ENCODE peak calls at places on chromosomes 16 and 17, in four cellular contexts. One of them, this sample, is unnamed.

GRCh38 chr16:29877266-29877961 is 14.4 kb upstream of the CDIPT start:
- DNase-seq in CD4-positive, alpha-beta memory T cell: peak; percentile 65
- DNase-seq in NB4: peak; percentile 70
- DNase-seq in GM23248: peak; percentile 52
- DNase-seq in this sample: peak; percentile 71

GRCh38 chr17:42203354-42203753 is 9.1 kb upstream of the GHDC start:
- DNase-seq in CD4-positive, alpha-beta memory T cell: no peak
- DNase-seq in NB4: no peak
- DNase-seq in GM23248: no peak
- DNase-seq in this sample: no peak

GRCh38 chr16:23754594-23755483 is at the start of gene CHP2:
- DNase-seq in GM23248: no peak
- DNase-seq in CD4-positive, alpha-beta memory T cell: no peak
- DNase-seq in NB4: no peak
- DNase-seq in this sample: peak; percentile 73

GRCh38 chr17:19714542-19715411 is 1.6 kb downstream of the SLC47A2 start:
- DNase-seq in GM23248: no peak
- DNase-seq in CD4-positive, alpha-beta memory T cell: no peak
- DNase-seq in NB4: no peak
- DNase-seq in this sample: peak; percentile 67

GRCh38 chr17:15919466-15919865 is 25.5 kb upstream of the ADORA2B start:
- DNase-seq in NB4: no peak
- DNase-seq in CD4-positive, alpha-beta memory T cell: no peak
- DNase-seq in GM23248: no peak
- DNase-seq in this sample: no peak

GRCh38 chr17:13727441-13728171 is 125.9 kb upstream of the HS3ST3A1 start:
- DNase-seq in NB4: peak; percentile 67
- DNase-seq in GM23248: peak; percentile 93
- DNase-seq in CD4-positive, alpha-beta memory T cell: no peak
- DNase-seq in this sample: no peak

GRCh38 chr16:30700491-30700890 is 1.5 kb downstream of the SRCAP start:
- DNase-seq in GM23248: peak; percentile 34
- DNase-seq in NB4: no peak
- DNase-seq in CD4-positive, alpha-beta memory T cell: no peak
- DNase-seq in this sample: no peak

GRCh38 chr17:64020068-64020766 is at the start of gene ICAM2:
- DNase-seq in GM23248: no peak
- DNase-seq in CD4-positive, alpha-beta memory T cell: peak; percentile 99
- DNase-seq in NB4: peak; percentile 72
- DNase-seq in this sample: peak; percentile 76

GRCh38 chr17:82320956-82321927 is 3.8 kb upstream of the CD7 start:
- DNase-seq in NB4: peak; percentile 41
- DNase-seq in CD4-positive, alpha-beta memory T cell: peak; percentile 96
- DNase-seq in GM23248: peak; percentile 36
- DNase-seq in this sample: no peak

GRCh38 chr17:17381438-17382059 is 78.4 kb downstream of the NT5M start:
- DNase-seq in NB4: no peak
- DNase-seq in GM23248: no peak
- DNase-seq in CD4-positive, alpha-beta memory T cell: no peak
- DNase-seq in this sample: no peak

GRCh38 chr17:65743313-65743665 is 181.8 kb upstream of the AXIN2 start:
- DNase-seq in CD4-positive, alpha-beta memory T cell: no peak
- DNase-seq in NB4: no peak
- DNase-seq in GM23248: peak; percentile 40
- DNase-seq in this sample: no peak

GRCh38 chr17:72422505-72423285 is 301.9 kb downstream of the SOX9 start:
- DNase-seq in NB4: peak; percentile 88
- DNase-seq in CD4-positive, alpha-beta memory T cell: peak; percentile 47
- DNase-seq in GM23248: peak; percentile 93
- DNase-seq in this sample: peak; percentile 53

GRCh38 chr16:79128706-79129105 is 471.8 kb downstream of the MAF start:
- DNase-seq in CD4-positive, alpha-beta memory T cell: no peak
- DNase-seq in GM23248: no peak
- DNase-seq in NB4: no peak
- DNase-seq in this sample: no peak

GRCh38 chr17:30427611-30428010 is 48.9 kb downstream of the CPD start:
- DNase-seq in GM23248: no peak
- DNase-seq in CD4-positive, alpha-beta memory T cell: no peak
- DNase-seq in NB4: no peak
- DNase-seq in this sample: no peak
- H3K4me3 ChIP-seq in GM23248: no peak overlapping the region
- H3K4me3 ChIP-seq in CD4-positive, alpha-beta memory T cell: no peak overlapping the region
- H3K4me3 ChIP-seq in NB4: no peak overlapping the region
- H3K4me3 ChIP-seq in this sample: no peak overlapping the region

DNA sequence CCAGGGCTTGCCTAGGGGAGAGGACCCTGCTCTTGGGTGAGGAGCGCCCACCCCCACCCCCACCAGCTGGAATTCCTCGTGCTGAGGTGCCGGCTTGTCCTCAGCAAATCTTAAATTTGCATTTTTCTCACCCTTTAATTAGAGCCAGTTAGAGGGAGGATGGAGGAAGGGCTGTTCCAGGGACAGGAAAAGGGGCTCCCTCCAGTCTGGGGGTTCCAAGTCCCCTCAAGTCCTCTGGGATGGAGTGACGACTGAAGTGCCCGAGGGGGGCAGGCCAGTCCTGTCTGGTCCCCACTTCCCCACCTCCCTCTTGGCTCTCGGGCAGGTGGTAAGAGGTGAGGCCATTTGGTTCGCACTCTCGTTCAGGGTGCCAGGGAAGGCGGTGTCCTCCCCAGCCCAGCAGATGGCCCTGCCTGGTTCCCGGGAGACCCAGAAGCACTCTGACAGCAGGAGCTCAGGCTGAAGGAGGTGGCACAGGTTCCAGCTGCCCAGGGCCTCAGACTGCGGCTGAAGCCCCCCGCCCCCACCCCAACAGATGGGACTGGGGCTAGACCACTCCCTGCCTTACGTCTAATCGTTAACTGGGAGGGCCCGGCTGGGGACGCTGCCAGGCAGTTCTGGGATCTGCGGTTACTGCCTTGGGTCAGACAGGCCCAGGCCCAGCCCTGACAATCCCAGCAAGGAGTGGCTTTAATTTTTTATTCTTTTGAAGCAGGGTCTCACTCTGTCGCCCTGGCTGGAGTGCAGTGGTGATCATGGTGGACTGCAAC is 2.2 kb downstream of the RAB26 start:
- DNase-seq in GM23248: no peak
- DNase-seq in NB4: peak; percentile 73
- DNase-seq in CD4-positive, alpha-beta memory T cell: peak; percentile 30
- DNase-seq in this sample: peak; percentile 65
- H3K4me3 ChIP-seq in GM23248: no peak overlapping the region
- H3K4me3 ChIP-seq in NB4: peak overlapping the region; percentile 9
- H3K4me3 ChIP-seq in CD4-positive, alpha-beta memory T cell: no peak overlapping the region
- H3K4me3 ChIP-seq in this sample: no peak overlapping the region

GRCh38 chr17:73952136-73952497 is 251.4 kb upstream of the RPL38 start:
- DNase-seq in CD4-positive, alpha-beta memory T cell: no peak
- DNase-seq in NB4: peak; percentile 91
- DNase-seq in GM23248: no peak
- DNase-seq in this sample: no peak
- H3K4me3 ChIP-seq in CD4-positive, alpha-beta memory T cell: no peak overlapping the region
- H3K4me3 ChIP-seq in NB4: peak overlapping the region; percentile 28
- H3K4me3 ChIP-seq in GM23248: no peak overlapping the region
- H3K4me3 ChIP-seq in this sample: no peak overlapping the region

GRCh38 chr17:79341816-79342215 is 267.2 kb downstream of the ENGASE start:
- DNase-seq in GM23248: no peak
- DNase-seq in CD4-positive, alpha-beta memory T cell: no peak
- DNase-seq in NB4: no peak
- DNase-seq in this sample: no peak
- H3K4me3 ChIP-seq in GM23248: no peak overlapping the region
- H3K4me3 ChIP-seq in CD4-positive, alpha-beta memory T cell: no peak overlapping the region
- H3K4me3 ChIP-seq in NB4: no peak overlapping the region
- H3K4me3 ChIP-seq in this sample: no peak overlapping the region

GRCh38 chr17:48579738-48580543 is 1.8 kb upstream of the HOXB4 start:
- DNase-seq in GM23248: no peak
- DNase-seq in CD4-positive, alpha-beta memory T cell: no peak
- DNase-seq in NB4: no peak
- DNase-seq in this sample: no peak
- H3K4me3 ChIP-seq in GM23248: no peak overlapping the region
- H3K4me3 ChIP-seq in CD4-positive, alpha-beta memory T cell: no peak overlapping the region
- H3K4me3 ChIP-seq in NB4: no peak overlapping the region
- H3K4me3 ChIP-seq in this sample: peak overlapping the region; percentile 7

DNA sequence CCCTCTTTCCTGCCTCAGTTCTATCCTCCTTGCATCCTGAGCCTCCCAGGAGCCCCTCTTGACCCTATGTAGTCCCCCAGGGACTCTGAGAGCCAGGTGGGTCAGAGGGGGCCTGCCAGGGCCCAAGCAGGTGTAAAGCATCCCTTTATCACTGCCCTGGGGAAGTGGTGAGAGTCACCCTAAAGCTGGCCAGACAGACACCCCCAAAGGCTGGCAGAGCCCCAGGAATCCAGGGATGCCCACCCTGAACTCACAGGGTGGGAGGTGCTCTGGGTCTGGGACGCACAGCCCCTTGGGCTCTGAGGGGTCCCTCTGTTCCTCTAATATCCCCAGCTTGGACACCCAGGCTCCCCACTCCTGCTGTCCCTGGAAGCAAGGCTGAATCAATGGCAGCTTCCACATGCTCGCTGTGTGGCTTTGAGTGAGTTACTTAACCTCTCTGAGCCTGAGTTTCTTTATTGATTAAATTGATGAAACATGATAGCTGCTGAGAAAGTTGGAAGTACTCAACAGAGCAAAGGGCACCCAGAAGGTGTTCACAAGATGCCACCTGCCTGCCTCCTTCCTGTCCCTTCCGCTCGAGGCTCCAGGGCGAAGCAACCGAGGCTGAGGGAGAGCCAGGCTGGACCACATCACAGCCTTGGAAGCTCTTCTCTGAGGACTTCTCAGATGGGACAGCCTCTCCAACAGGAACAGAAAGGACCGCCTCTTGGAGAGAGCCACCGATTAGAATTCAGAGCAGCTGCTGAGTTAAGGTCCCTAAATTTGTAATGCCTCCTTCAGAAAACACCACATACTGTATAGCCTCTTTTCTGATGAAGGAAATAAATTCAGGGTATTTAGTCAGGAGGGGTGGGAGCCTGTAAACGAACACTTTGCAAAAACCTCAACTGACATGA is 67.1 kb upstream of the DOC2B start:
- DNase-seq in NB4: no peak
- DNase-seq in CD4-positive, alpha-beta memory T cell: no peak
- DNase-seq in GM23248: no peak
- DNase-seq in this sample: peak; percentile 16
- H3K4me3 ChIP-seq in NB4: no peak overlapping the region
- H3K4me3 ChIP-seq in CD4-positive, alpha-beta memory T cell: no peak overlapping the region
- H3K4me3 ChIP-seq in GM23248: no peak overlapping the region
- H3K4me3 ChIP-seq in this sample: no peak overlapping the region

GRCh38 chr16:370980-371728 is 816 bp upstream of the MRPL28 start:
- DNase-seq in GM23248: no peak
- DNase-seq in NB4: no peak
- DNase-seq in CD4-positive, alpha-beta memory T cell: no peak
- DNase-seq in this sample: no peak
- H3K4me3 ChIP-seq in GM23248: peak overlapping the region; percentile 55
- H3K4me3 ChIP-seq in NB4: no peak overlapping the region
- H3K4me3 ChIP-seq in CD4-positive, alpha-beta memory T cell: no peak overlapping the region
- H3K4me3 ChIP-seq in this sample: peak overlapping the region; percentile 45

GRCh38 chr17:75091855-75092327 is 4.1 kb downstream of the SLC16A5 start:
- DNase-seq in NB4: no peak
- DNase-seq in CD4-positive, alpha-beta memory T cell: no peak
- DNase-seq in GM23248: no peak
- DNase-seq in this sample: no peak
- H3K4me3 ChIP-seq in NB4: no peak overlapping the region
- H3K4me3 ChIP-seq in CD4-positive, alpha-beta memory T cell: no peak overlapping the region
- H3K4me3 ChIP-seq in GM23248: no peak overlapping the region
- H3K4me3 ChIP-seq in this sample: peak overlapping the region; percentile 21

GRCh38 chr16:14399397-14400284 is 230.4 kb downstream of the PARN start:
- DNase-seq in CD4-positive, alpha-beta memory T cell: no peak
- DNase-seq in GM23248: peak; percentile 74
- DNase-seq in NB4: peak; percentile 75
- DNase-seq in this sample: peak; percentile 20
- H3K4me3 ChIP-seq in CD4-positive, alpha-beta memory T cell: no peak overlapping the region
- H3K4me3 ChIP-seq in GM23248: peak overlapping the region; percentile 11
- H3K4me3 ChIP-seq in NB4: no peak overlapping the region
- H3K4me3 ChIP-seq in this sample: no peak overlapping the region

DNA sequence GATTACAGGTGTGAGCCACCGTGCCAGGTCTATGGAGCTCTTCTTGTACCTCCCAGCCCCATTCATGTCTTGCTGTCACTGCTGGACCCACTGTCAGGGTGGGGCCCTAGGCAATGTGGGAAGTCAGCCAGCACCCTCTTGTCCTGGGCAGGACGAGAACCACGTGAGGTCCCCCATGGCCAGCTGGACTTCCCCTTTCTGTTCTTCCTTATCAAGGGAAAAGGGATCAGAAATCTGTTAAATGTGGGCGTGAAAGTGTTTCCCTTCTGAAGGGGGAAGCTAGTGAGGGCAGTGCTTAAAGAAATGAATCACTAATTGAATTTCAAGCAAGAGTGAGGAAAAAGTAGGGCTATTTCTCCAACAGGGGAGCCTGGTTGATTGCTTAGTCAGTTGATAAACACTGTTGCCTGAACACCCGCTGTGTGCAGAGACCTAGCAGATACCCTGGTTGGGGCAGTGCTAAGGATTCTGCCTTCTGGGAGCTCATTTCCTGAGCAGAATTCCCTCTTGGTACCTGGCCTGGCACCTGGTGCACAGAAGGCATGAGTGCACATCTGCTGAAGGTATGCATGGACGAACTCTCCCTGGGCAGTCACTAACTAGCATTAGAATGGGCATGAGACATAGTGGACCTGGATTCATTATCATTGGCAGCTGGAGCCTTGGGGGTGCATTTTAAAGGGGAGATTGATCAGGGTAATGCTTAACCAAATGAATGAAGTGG is 13.0 kb downstream of the ADCY7 start:
- DNase-seq in GM23248: no peak
- DNase-seq in CD4-positive, alpha-beta memory T cell: no peak
- DNase-seq in NB4: peak; percentile 97
- DNase-seq in this sample: peak; percentile 91
- H3K4me3 ChIP-seq in GM23248: no peak overlapping the region
- H3K4me3 ChIP-seq in CD4-positive, alpha-beta memory T cell: no peak overlapping the region
- H3K4me3 ChIP-seq in NB4: peak overlapping the region; percentile 46
- H3K4me3 ChIP-seq in this sample: peak overlapping the region; percentile 33

This sample was measured in left lung.